ENCODE peak calls at places on chromosomes 11 and 22, in six cellular contexts. Y is H9, D is IMR-90, E is mesenchymal stem cell, P is mesendoderm, U is neuronal stem cell. L is an unnamed sample.
A peak's percentile ranks its signal among the peaks of the same experiment; 100 is the strongest.

GRCh38 chr11:88421530-88421929 is 84.0 kb upstream of the CTSC start:
- DNase-seq in Y (no peak), D (peak; percentile 48), E (peak; percentile 46), P (peak; percentile 60), U (no peak), L (no peak)

GRCh38 chr11:61187505-61188130 is 15.7 kb upstream of the PGA3 start:
- DNase-seq in Y (peak; percentile 77), D (peak; percentile 77), E (peak; percentile 81), P (peak; percentile 80), U (peak; percentile 84), L (peak; percentile 90)

GRCh38 chr22:31139866-31140716 is at the start of gene PLA2G3:
- DNase-seq in Y (peak; percentile 99), D (peak; percentile 60), E (peak; percentile 72), P (peak; percentile 98), U (peak; percentile 84), L (peak; percentile 85)

GRCh38 chr11:71948314-71949027 is 19.6 kb downstream of the RNF121 start:
- DNase-seq in Y (no peak), D (no peak), E (peak; percentile 18), P (no peak), U (no peak), L (no peak)

GRCh38 chr22:26672060-26672471 is 14.7 kb downstream of the MIAT start:
- DNase-seq in Y (no peak), D (no peak), E (no peak), P (no peak), U (no peak), L (no peak)

GRCh38 chr22:22397875-22398524 is 110.5 kb downstream of the ZNF280B start:
- DNase-seq in Y (no peak), D (no peak), E (no peak), P (no peak), U (no peak), L (no peak)

GRCh38 chr11:95925011-95925410 is 1.1 kb upstream of the MTMR2 start:
- DNase-seq in Y (no peak), D (peak; percentile 34), E (peak; percentile 28), P (peak; percentile 84), U (no peak), L (no peak)

GRCh38 chr22:50192825-50193204 is 7.1 kb downstream of the TRABD start:
- DNase-seq in Y (no peak), D (no peak), E (no peak), P (no peak), U (no peak), L (no peak)

GRCh38 chr11:106603971-106604370 is 414.3 kb downstream of the GUCY1A2 start:
- DNase-seq in Y (no peak), D (no peak), E (no peak), P (peak; percentile 32), U (no peak), L (no peak)

GRCh38 chr11:93648168-93648567 is 13.3 kb upstream of the CEP295 start:
- DNase-seq in Y (no peak), D (peak; percentile 21), E (peak; percentile 32), P (peak; percentile 55), U (no peak), L (no peak)

GRCh38 chr11:116420030-116420429 is 352.8 kb downstream of the BUD13 start:
- DNase-seq in Y (no peak), D (no peak), E (no peak), P (no peak), U (no peak), L (no peak)

GRCh38 chr22:29311468-29312217 is 3.9 kb downstream of the RASL10A start:
- DNase-seq in Y (no peak), D (no peak), E (no peak), P (no peak), U (no peak), L (no peak)

DNA sequence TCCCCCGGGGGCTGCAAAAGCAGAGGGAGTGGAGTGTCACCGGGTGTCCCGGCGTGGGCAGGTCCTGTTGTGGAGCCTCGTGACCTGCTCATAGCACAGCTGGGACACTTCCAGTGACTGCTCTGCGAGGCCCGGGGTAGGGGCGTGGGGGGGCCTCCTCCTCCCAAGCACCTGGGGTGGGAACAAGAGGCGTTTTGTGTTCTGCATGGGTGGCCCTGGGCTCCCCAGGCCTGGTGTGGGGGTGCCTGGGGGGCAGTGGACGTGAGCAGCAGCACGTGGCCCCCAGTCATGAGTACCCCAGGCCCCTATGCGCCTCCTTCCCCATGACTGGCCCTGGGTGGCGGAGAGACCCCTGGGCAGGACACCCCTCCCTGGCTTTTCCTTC is 104.7 kb downstream of the KCNQ1 start:
- DNase-seq in Y (no peak), D (no peak), E (no peak), P (no peak), U (no peak), L (no peak)
- H2BK15ac ChIP-seq in Y (no peak overlapping the region), D (no peak overlapping the region), E (no peak overlapping the region), P (no peak overlapping the region), U (peak overlapping the region; percentile 85), L (no peak overlapping the region)

GRCh38 chr22:23787600-23787896 is 782 bp downstream of the SMARCB1 start:
- DNase-seq in Y (no peak), D (no peak), E (no peak), P (no peak), U (no peak), L (no peak)

GRCh38 chr22:23787910-23788309 is 1.1 kb downstream of the SMARCB1 start:
- DNase-seq in Y (no peak), D (no peak), E (no peak), P (no peak), U (no peak), L (no peak)

GRCh38 chr22:23786261-23786710 is 480 bp upstream of the SMARCB1 start:
- DNase-seq in Y (no peak), D (no peak), E (no peak), P (no peak), U (no peak), L (peak; percentile 57)

GRCh38 chr22:23789121-23789520 is 2.4 kb downstream of the SMARCB1 start:
- DNase-seq in Y (peak; percentile 34), D (no peak), E (no peak), P (peak; percentile 51), U (no peak), L (no peak)

DNA sequence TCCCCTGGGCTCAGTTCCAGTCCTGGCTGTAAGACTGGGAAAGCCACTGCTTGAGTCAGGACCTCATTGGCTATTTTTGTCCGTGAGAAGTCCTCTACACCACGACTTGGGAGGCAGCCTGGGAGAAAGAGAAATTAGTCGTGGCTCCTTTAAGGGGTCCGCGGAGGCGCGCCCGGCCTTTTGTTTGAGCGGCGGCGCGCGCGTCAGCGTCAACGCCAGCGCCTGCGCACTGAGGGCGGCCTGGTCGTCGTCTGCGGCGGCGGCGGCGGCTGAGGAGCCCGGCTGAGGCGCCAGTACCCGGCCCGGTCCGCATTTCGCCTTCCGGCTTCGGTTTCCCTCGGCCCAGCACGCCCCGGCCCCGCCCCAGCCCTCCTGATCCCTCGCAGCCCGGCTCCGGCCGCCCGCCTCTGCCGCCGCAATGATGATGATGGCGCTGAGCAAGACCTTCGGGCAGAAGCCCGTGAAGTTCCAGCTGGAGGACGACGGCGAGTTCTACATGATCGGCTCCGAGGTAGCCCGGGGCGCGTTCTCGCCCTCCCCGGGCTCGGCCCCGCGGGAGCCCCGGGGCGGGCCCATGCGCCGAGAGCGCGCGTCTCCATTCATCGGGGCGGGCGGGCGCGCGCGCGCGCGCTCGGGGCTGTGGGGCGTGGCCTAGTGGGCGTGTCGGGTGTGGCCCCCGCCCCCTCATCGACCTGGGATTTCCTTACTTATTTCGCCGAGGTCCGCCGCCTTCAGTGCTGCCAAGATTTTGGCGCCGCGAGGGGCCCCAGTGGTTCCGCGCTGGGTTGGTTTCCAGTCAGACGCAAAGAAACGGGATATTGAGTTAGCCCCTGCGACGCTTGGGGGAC is at the start of gene SMARCB1:
- DNase-seq in Y (peak; percentile 84), D (peak; percentile 91), E (peak; percentile 97), P (peak; percentile 93), U (peak; percentile 88), L (peak; percentile 95)
- H2AK5ac ChIP-seq in Y (no peak within 1 kb of the TSS), D (peak within 1 kb of the TSS; percentile 82), E (peak within 1 kb of the TSS; percentile 63), P (peak within 1 kb of the TSS; percentile 4), U (peak within 1 kb of the TSS; percentile 97), L (no peak within 1 kb of the TSS)

GRCh38 chr11:120241277-120241676 is 1.3 kb downstream of the POU2F3 start:
- DNase-seq in Y (no peak), D (no peak), E (no peak), P (no peak), U (no peak), L (no peak)

GRCh38 chr11:120238968-120239620 is 846 bp upstream of the POU2F3 start:
- DNase-seq in Y (no peak), D (no peak), E (no peak), P (no peak), U (no peak), L (no peak)

GRCh38 chr11:120240866-120241265 is 926 bp downstream of the POU2F3 start:
- DNase-seq in Y (no peak), D (no peak), E (no peak), P (no peak), U (no peak), L (no peak)

GRCh38 chr11:120243221-120243620 is 3.3 kb downstream of the POU2F3 start:
- DNase-seq in Y (no peak), D (no peak), E (no peak), P (no peak), U (no peak), L (no peak)

DNA sequence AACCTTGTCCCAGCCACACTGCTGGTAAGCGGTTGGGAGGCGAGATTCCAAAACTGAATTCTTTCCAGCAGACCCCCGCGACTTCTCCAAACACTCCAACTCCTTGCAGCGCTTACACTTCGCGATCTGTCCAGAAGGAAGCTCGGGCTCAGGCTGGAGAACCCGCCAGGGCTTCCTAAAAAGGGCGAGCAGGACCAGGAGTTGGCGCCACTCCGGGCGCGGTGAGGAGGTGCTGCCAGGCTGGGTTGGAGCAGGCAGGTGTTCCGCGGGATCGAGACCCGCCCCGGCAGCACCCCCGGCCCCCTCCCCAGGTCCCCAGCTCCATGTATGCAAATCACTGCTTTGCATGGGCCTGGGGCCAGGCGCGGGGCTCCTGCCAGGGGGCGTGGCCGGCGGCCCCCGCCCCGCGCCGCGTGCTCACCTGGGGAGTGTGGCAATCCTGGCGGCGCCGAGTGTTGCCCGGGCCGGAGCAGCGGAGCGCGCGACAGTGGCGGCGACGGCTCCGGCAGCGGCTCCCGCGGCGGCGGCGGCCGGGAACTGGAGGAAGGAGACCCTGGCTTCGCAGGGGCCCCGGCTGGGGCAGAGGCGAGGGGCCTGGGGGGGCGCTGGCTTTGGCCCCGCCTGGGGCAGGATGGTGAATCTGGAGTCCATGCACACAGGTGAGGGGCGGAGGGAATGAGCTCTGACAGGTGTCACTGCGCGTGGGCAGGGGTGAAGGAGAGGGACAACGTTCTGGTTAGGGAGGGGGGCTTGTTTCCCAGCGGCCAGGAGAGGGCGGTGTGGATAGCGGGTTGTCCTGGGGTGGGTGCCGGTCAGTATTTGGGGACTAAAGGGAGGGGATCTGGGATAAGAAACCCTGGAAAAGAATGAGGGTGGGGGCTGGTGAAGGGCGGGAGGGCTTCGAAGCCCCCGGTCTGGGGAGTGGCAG is at the start of gene POU2F3:
- DNase-seq in Y (peak; percentile 65), D (no peak), E (no peak), P (peak; percentile 56), U (no peak), L (peak; percentile 79)
- H2BK15ac ChIP-seq in Y (no peak within 1 kb of the TSS), D (no peak within 1 kb of the TSS), E (no peak within 1 kb of the TSS), P (no peak within 1 kb of the TSS), U (no peak within 1 kb of the TSS), L (no peak within 1 kb of the TSS)

GRCh38 chr11:128453444-128454336 is 133.7 kb downstream of the ETS1 start:
- DNase-seq in Y (no peak), D (peak; percentile 99), E (peak; percentile 93), P (no peak), U (no peak), L (no peak)

GRCh38 chr11:128448487-128448886 is 138.9 kb downstream of the ETS1 start:
- DNase-seq in Y (peak; percentile 43), D (peak; percentile 87), E (peak; percentile 49), P (peak; percentile 81), U (no peak), L (no peak)

GRCh38 chr11:128451651-128452470 is 135.5 kb downstream of the ETS1 start:
- DNase-seq in Y (peak; percentile 37), D (peak; percentile 57), E (no peak), P (no peak), U (no peak), L (no peak)

GRCh38 chr11:128448981-128449713 is 138.2 kb downstream of the ETS1 start:
- DNase-seq in Y (no peak), D (no peak), E (no peak), P (no peak), U (no peak), L (no peak)

GRCh38 chr11:128450882-128451647 is 136.3 kb downstream of the ETS1 start:
- DNase-seq in Y (no peak), D (no peak), E (no peak), P (no peak), U (no peak), L (no peak)
- H2AK5ac ChIP-seq in Y (no peak overlapping the region), D (no peak overlapping the region), E (peak overlapping the region; percentile 70), P (no peak overlapping the region), U (no peak overlapping the region), L (no peak overlapping the region)